ENCODE peak calls at places on chromosomes 5 and 9, in seven cellular contexts. W is neuronal stem cell, G is right atrium auricular region, I is IMR-90, X is endodermal cell, C is SK-N-SH, K is A673. H is an unnamed sample.

GRCh38 chr5:179558912-179559279 is 8.5 kb downstream of the RUFY1 start:
- DNase-seq in K (peak; percentile 52), C (peak; percentile 64), W (peak; percentile 53), X (peak; percentile 85), G (no peak), I (peak; percentile 10), H (peak; percentile 88)

GRCh38 chr9:13446935-13447334 is 167.4 kb upstream of the MPDZ start:
- DNase-seq in C (no peak), I (no peak), X (no peak), W (no peak), K (no peak), G (no peak), H (no peak)

GRCh38 chr5:160434022-160434531 is 12.4 kb downstream of the PTTG1 start:
- DNase-seq in G (no peak), I (no peak), W (peak; percentile 30), K (no peak), C (no peak), X (peak; percentile 65), H (no peak)

GRCh38 chr5:38263983-38264382 is 5.6 kb downstream of the EGFLAM start:
- DNase-seq in C (no peak), G (no peak), W (no peak), K (no peak), I (no peak), X (no peak), H (no peak)

GRCh38 chr5:65209341-65209740 is 272.4 kb downstream of the ADAMTS6 start:
- DNase-seq in C (no peak), X (no peak), I (peak; percentile 96), W (no peak), K (peak; percentile 14), G (no peak), H (no peak)

GRCh38 chr9:128503870-128504269 is 649 bp upstream of the GLE1 start:
- DNase-seq in C (peak; percentile 49), G (no peak), K (no peak), W (no peak), I (no peak), X (no peak), H (peak; percentile 54)

GRCh38 chr5:158769702-158770101 is 330.0 kb downstream of the EBF1 start:
- DNase-seq in K (no peak), C (no peak), X (no peak), G (no peak), I (no peak), W (no peak), H (no peak)

GRCh38 chr9:13957089-13957488 is 356.9 kb downstream of the NFIB start:
- DNase-seq in W (no peak), G (no peak), X (no peak), K (no peak), I (no peak), C (no peak), H (no peak)

GRCh38 chr9:106400170-106400569 is 462.8 kb upstream of the ZNF462 start:
- DNase-seq in K (no peak), X (no peak), C (no peak), W (no peak), G (no peak), I (no peak), H (no peak)

GRCh38 chr9:22645893-22646292 is 199.3 kb downstream of the DMRTA1 start:
- DNase-seq in G (no peak), I (peak; percentile 16), W (no peak), X (no peak), K (no peak), C (no peak), H (no peak)

GRCh38 chr9:34437006-34437925 is 21.1 kb downstream of the FAM219A start:
- DNase-seq in G (peak; percentile 66), X (peak; percentile 85), I (peak; percentile 79), C (peak; percentile 74), W (peak; percentile 77), K (peak; percentile 81), H (peak; percentile 87)

GRCh38 chr5:73558950-73559349 is 6.5 kb downstream of the ANKRA2 start:
- DNase-seq in G (no peak), I (no peak), K (no peak), C (no peak), W (no peak), X (no peak), H (no peak)
- H3K36me3 ChIP-seq in G (peaks cover 63% of the 10 kb centered on the region), I (peaks cover 25% of the 10 kb centered on the region), K (peaks cover 32% of the 10 kb centered on the region), C (peaks cover 44% of the 10 kb centered on the region), W (peaks cover 92% of the 10 kb centered on the region), X (peaks cover 26% of the 10 kb centered on the region), H (peaks cover 3% of the 10 kb centered on the region)

DNA sequence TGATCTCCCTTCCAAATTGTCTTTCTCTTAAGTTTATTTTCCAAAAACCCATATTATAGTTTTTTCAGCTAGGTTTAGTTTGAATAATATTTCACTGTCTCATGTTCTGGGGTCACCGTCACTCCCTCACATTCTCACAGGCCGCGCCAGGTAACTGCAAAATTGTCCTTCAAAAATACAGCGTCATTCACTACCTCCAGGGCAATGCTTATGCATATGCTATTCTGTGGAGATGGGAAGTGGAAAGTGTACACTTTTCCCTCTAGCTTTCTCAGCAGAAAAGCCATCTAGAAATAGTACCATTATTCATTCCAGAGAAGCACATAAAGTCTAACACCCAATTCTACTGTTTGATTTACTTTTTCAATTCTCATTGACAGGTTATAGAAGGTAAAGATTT is 919 bp downstream of the NUDT12 start:
- DNase-seq in X (no peak), I (no peak), G (no peak), C (no peak), W (no peak), K (no peak), H (no peak)
- H3K4me3 ChIP-seq in X (peak overlapping the region; percentile 82), I (peak overlapping the region; percentile 81), G (peak overlapping the region; percentile 65), C (peak overlapping the region; percentile 69), W (peak overlapping the region; percentile 95), K (peak overlapping the region; percentile 59), H (peak overlapping the region; percentile 65)

GRCh38 chr9:120767451-120767850 is 25.8 kb downstream of the FBXW2 start:
- DNase-seq in K (no peak), C (no peak), X (no peak), I (no peak), W (no peak), G (no peak), H (no peak)

GRCh38 chr9:120773218-120773617 is 20.0 kb downstream of the FBXW2 start:
- DNase-seq in G (no peak), W (no peak), K (no peak), X (no peak), C (no peak), I (no peak), H (no peak)

GRCh38 chr9:120768247-120768646 is 25.0 kb downstream of the FBXW2 start:
- DNase-seq in X (peak; percentile 65), C (no peak), I (no peak), W (no peak), G (no peak), K (no peak), H (no peak)

GRCh38 chr9:120768870-120769269 is 24.3 kb downstream of the FBXW2 start:
- DNase-seq in C (no peak), G (no peak), X (no peak), K (no peak), W (no peak), I (no peak), H (no peak)

GRCh38 chr9:120770923-120771322 is 22.3 kb downstream of the FBXW2 start:
- DNase-seq in K (no peak), G (no peak), X (no peak), I (no peak), W (no peak), C (no peak), H (no peak)
- H3K36me3 ChIP-seq in K (peaks cover 54% of the 10 kb centered on the region), G (peaks cover 49% of the 10 kb centered on the region), X (peaks cover 56% of the 10 kb centered on the region), I (peaks cover 23% of the 10 kb centered on the region), W (peaks cover 94% of the 10 kb centered on the region), C (peaks cover 60% of the 10 kb centered on the region), H (peaks cover 26% of the 10 kb centered on the region)

DNA sequence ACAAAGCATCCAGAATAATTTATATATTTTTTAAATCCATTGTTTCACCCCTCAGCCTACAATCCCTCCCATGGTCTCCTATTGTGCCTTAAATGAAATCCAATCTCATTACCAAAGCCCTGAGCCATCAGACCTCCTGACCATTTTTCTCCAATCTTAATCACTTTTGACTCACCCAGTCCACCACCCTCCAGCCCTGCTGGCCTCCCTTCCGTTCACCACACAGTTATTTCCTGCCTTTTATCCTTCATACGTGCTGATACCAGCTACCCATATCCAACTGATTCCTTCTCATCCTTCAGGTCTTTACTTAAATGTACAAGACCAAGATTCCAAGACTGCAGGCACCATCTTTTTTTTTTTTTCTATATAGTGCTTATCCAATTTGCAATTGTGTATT is 1026.7 kb upstream of the DMAC1 start:
- DNase-seq in C (no peak), I (no peak), K (no peak), X (no peak), W (no peak), G (no peak), H (no peak)
- H3K4me3 ChIP-seq in C (no peak overlapping the region), I (no peak overlapping the region), K (no peak overlapping the region), X (no peak overlapping the region), W (no peak overlapping the region), G (no peak overlapping the region), H (no peak overlapping the region)

GRCh38 chr5:54282876-54283275 is 27.5 kb downstream of the ARL15 start:
- DNase-seq in X (no peak), K (no peak), W (no peak), G (no peak), I (no peak), C (no peak), H (no peak)

GRCh38 chr5:54278031-54278830 is 32.1 kb downstream of the ARL15 start:
- DNase-seq in K (no peak), I (no peak), X (no peak), C (no peak), W (no peak), G (no peak), H (no peak)

GRCh38 chr5:54278979-54279717 is 31.2 kb downstream of the ARL15 start:
- DNase-seq in W (no peak), X (no peak), I (no peak), K (no peak), G (no peak), C (no peak), H (no peak)

GRCh38 chr5:54279960-54280359 is 30.4 kb downstream of the ARL15 start:
- DNase-seq in X (no peak), K (no peak), I (no peak), G (no peak), C (no peak), W (no peak), H (no peak)

GRCh38 chr5:54281933-54282332 is 28.4 kb downstream of the ARL15 start:
- DNase-seq in G (no peak), W (no peak), K (no peak), I (no peak), X (no peak), C (no peak), H (no peak)
- H3K36me3 ChIP-seq in G (no peaks in the 10 kb centered on the region), W (no peaks in the 10 kb centered on the region), K (no peaks in the 10 kb centered on the region), I (no peaks in the 10 kb centered on the region), X (no peaks in the 10 kb centered on the region), C (no peaks in the 10 kb centered on the region), H (no peaks in the 10 kb centered on the region)

H was measured in H7.